ENCODE peak calls at places on chromosomes 12 and 14, in four cellular contexts. E, V, Y and K are unnamed samples.
A peak's percentile ranks its signal among the peaks of the same experiment; 100 is the strongest.

GRCh38 chr12:109583733-109584132 is 10.1 kb downstream of the MVK start:
- DNase-seq in E (no peak), V (no peak), Y (no peak), K (no peak)

GRCh38 chr14:95876769-95877490 is at the start of gene TUNAR:
- DNase-seq in E (no peak), V (no peak), Y (no peak), K (no peak)

GRCh38 chr12:30996255-30996654 is 69.7 kb downstream of the TSPAN11 start:
- DNase-seq in E (no peak), V (no peak), Y (no peak), K (no peak)

GRCh38 chr14:86782092-86782580 is 1210.8 kb downstream of the GALC start:
- DNase-seq in E (no peak), V (no peak), Y (no peak), K (no peak)

GRCh38 chr12:57239587-57240068 is 10.1 kb downstream of the SHMT2 start:
- DNase-seq in E (no peak), V (no peak), Y (no peak), K (no peak)

GRCh38 chr12:116454950-116455447 is 104.2 kb upstream of the MAP1LC3B2 start:
- DNase-seq in E (no peak), V (no peak), Y (no peak), K (no peak)

GRCh38 chr14:73058923-73059311 is 583 bp downstream of the RBM25 start:
- DNase-seq in E (no peak), V (no peak), Y (no peak), K (peak; percentile 18)

GRCh38 chr12:95918194-95918993 is 24.0 kb downstream of the CCDC38 start:
- DNase-seq in E (peak; percentile 34), V (peak; percentile 10), Y (peak; percentile 40), K (peak; percentile 27)

GRCh38 chr14:25150401-25150800 is 100.5 kb upstream of the STXBP6 start:
- DNase-seq in E (no peak), V (no peak), Y (no peak), K (no peak)

GRCh38 chr14:103549361-103550311 is 12.8 kb downstream of the BAG5 start:
- DNase-seq in E (no peak), V (peak; percentile 19), Y (no peak), K (no peak)

GRCh38 chr12:82627799-82628198 is 58.9 kb upstream of the TMTC2 start:
- DNase-seq in E (no peak), V (no peak), Y (no peak), K (no peak)

GRCh38 chr12:92844147-92844763 is 84.8 kb downstream of the EEA1 start:
- DNase-seq in E (no peak), V (no peak), Y (no peak), K (no peak)

GRCh38 chr12:63090716-63091115 is 60.3 kb downstream of the AVPR1A start:
- DNase-seq in E (no peak), V (no peak), Y (no peak), K (no peak)

GRCh38 chr12:95548539-95549391 is 2.5 kb downstream of the USP44 start:
- DNase-seq in E (peak; percentile 58), V (peak; percentile 53), Y (no peak), K (no peak)

GRCh38 chr14:36901846-36902245 is 240.2 kb downstream of the PAX9 start:
- DNase-seq in E (no peak), V (no peak), Y (no peak), K (no peak)

GRCh38 chr14:100534528-100535286 is 52.5 kb downstream of the BEGAIN start:
- DNase-seq in E (no peak), V (peak; percentile 4), Y (peak; percentile 20), K (peak; percentile 85)

GRCh38 chr12:56488041-56488955 is at the start of gene GLS2:
- DNase-seq in E (peak; percentile 67), V (peak; percentile 76), Y (no peak), K (peak; percentile 63)

GRCh38 chr12:50642755-50643154 is 121.1 kb upstream of the ATF1 start:
- DNase-seq in E (no peak), V (no peak), Y (no peak), K (no peak)

GRCh38 chr12:64679487-64679983 is 69.2 kb downstream of the RASSF3 start:
- DNase-seq in E (no peak), V (peak; percentile 75), Y (no peak), K (no peak)

GRCh38 chr14:101253948-101254347 is 307.3 kb upstream of the DIO3 start:
- DNase-seq in E (no peak), V (no peak), Y (no peak), K (no peak)